ENCODE peak calls at places on chromosomes 12 and 14, in seven cellular contexts. V is upper lobe of left lung, X is PC-3, A is fibroblast of lung, F is H9, P is H1, L is tibial artery. E is an unnamed sample.

GRCh38 chr14:83816755-83817154 is 1713.2 kb upstream of the FLRT2 start:
- DNase-seq in V (no peak), X (peak), A (no peak), F (no peak), P (no peak), L (no peak), E (no peak)

GRCh38 chr12:108236366-108236765 is 102.7 kb downstream of the CMKLR1 start:
- DNase-seq in V (no peak), X (no peak), A (no peak), F (no peak), P (no peak), L (no peak), E (no peak)

GRCh38 chr12:12562016-12562483 is 613 bp downstream of the DUSP16 start:
- DNase-seq in V (no peak), X (peak), A (peak), F (peak), P (no peak), L (peak), E (no peak)

GRCh38 chr14:32697114-32697513 is 241.6 kb upstream of the NPAS3 start:
- DNase-seq in V (no peak), X (no peak), A (no peak), F (no peak), P (no peak), L (no peak), E (no peak)

GRCh38 chr14:51564986-51565604 is 86.6 kb upstream of the FRMD6 start:
- DNase-seq in V (no peak), X (peak), A (no peak), F (no peak), P (no peak), L (no peak), E (peak)

GRCh38 chr14:86774916-86775315 is 1218.1 kb downstream of the GALC start:
- DNase-seq in V (no peak), X (no peak), A (no peak), F (no peak), P (no peak), L (no peak), E (no peak)

GRCh38 chr12:113239288-113239771 is 18.1 kb downstream of the TPCN1 start:
- DNase-seq in V (no peak), X (peak), A (no peak), F (no peak), P (no peak), L (peak), E (no peak)

GRCh38 chr12:6178981-6179761 is 21.0 kb upstream of the CD9 start:
- DNase-seq in V (no peak), X (no peak), A (peak), F (peak), P (no peak), L (no peak), E (no peak)

GRCh38 chr12:110581951-110582285 is 1.2 kb downstream of the PPTC7 start:
- DNase-seq in V (no peak), X (peak), A (peak), F (peak), P (no peak), L (no peak), E (no peak)

GRCh38 chr12:78645956-78646355 is 218.6 kb upstream of the SYT1 start:
- DNase-seq in V (no peak), X (no peak), A (peak), F (no peak), P (no peak), L (no peak), E (no peak)

GRCh38 chr12:15584366-15585041 is 204.7 kb downstream of the EPS8 start:
- DNase-seq in V (no peak), X (peak), A (peak), F (no peak), P (no peak), L (no peak), E (no peak)

GRCh38 chr12:74988156-74988555 is 221.5 kb downstream of the KCNC2 start:
- DNase-seq in V (no peak), X (no peak), A (no peak), F (no peak), P (no peak), L (no peak), E (no peak)

GRCh38 chr12:48000878-48001321 is 3.4 kb downstream of the COL2A1 start:
- DNase-seq in V (no peak), X (peak), A (peak), F (peak), P (no peak), L (peak), E (peak)

GRCh38 chr14:42629553-42629952 is 1022.9 kb downstream of the LRFN5 start:
- DNase-seq in V (no peak), X (no peak), A (no peak), F (no peak), P (no peak), L (no peak), E (no peak)

DNA sequence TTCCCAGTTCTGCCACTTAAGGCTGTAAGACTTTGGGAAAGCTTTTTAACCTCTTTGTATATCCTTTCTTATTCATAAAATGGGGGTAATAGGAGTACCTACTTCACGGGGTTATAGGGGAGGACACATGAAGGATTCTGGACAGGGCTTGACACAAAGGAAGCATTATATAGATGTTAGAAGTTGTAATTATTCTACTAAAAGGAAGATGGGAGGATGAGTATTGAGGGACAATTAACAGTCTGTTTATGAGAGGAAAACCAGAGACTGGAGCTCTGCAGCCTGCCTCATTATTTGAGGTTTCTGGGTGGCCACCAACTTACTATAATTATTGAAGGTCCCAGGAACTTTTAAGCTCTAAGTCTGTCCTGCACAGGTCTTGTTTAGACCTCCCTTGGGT is 34.0 kb downstream of the PELI2 start:
- DNase-seq in V (no peak), X (no peak), A (no peak), F (no peak), P (no peak), L (no peak), E (no peak)
- H3K27ac ChIP-seq in V (no peak), X (no peak), A (no peak), F (no peak), P (no peak), L (no peak), E (no peak)

GRCh38 chr14:74975059-74975810 is 19.8 kb upstream of the PGF start:
- DNase-seq in V (peak), X (no peak), A (no peak), F (peak), P (no peak), L (peak), E (no peak)
- H3K27ac ChIP-seq in V (no peak), X (no peak), A (no peak), F (no peak), P (no peak), L (no peak), E (no peak)

GRCh38 chr12:99765469-99766114 is 118.0 kb downstream of the GARIN6 start:
- DNase-seq in V (no peak), X (no peak), A (no peak), F (no peak), P (no peak), L (no peak), E (no peak)
- H3K27ac ChIP-seq in V (no peak), X (no peak), A (no peak), F (no peak), P (no peak), L (peak), E (no peak)

DNA sequence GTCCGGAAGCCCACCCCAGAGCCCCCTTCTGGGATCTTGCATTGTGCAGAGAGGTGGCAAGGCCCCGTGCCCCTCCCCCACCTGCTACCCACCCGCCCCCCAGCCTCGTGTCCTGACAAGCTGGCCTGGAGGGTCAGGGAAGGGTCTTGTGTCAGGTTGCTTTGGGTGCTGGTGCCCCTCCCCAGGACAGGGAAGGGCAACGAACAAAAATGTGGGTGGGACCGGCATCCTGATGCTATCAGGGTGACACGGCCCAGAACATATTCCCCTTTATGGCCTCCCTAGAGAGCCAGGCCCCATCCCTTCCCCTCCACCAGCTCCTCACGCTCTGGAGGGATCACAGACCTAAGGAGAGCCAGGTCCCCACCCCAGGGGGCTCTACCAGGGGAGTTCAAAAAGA is 38.7 kb upstream of the TMEM179 start:
- DNase-seq in V (no peak), X (no peak), A (no peak), F (no peak), P (no peak), L (no peak), E (no peak)
- H3K27ac ChIP-seq in V (no peak), X (no peak), A (no peak), F (no peak), P (no peak), L (no peak), E (no peak)

GRCh38 chr12:66030217-66030781 is 100.3 kb downstream of the LLPH start:
- DNase-seq in V (no peak), X (no peak), A (no peak), F (no peak), P (no peak), L (no peak), E (no peak)

GRCh38 chr12:66020481-66020880 is 110.1 kb downstream of the LLPH start:
- DNase-seq in V (no peak), X (no peak), A (no peak), F (no peak), P (no peak), L (no peak), E (no peak)

GRCh38 chr12:66024966-66025365 is 105.6 kb downstream of the LLPH start:
- DNase-seq in V (no peak), X (peak), A (no peak), F (no peak), P (no peak), L (no peak), E (no peak)

GRCh38 chr12:66028388-66028787 is 102.2 kb downstream of the LLPH start:
- DNase-seq in V (no peak), X (no peak), A (no peak), F (no peak), P (no peak), L (no peak), E (no peak)

GRCh38 chr12:66025477-66025876 is 105.1 kb downstream of the LLPH start:
- DNase-seq in V (no peak), X (no peak), A (peak), F (no peak), P (no peak), L (no peak), E (no peak)
- H3K27ac ChIP-seq in V (no peak), X (no peak), A (no peak), F (no peak), P (no peak), L (no peak), E (no peak)

E was measured in epithelial cell of prostate.